ENCODE peak calls at places on chromosomes 1 and 21, in eight cellular contexts. V is T-helper 2 cell, U is amniotic stem cell, N is EL, G is T1000, K is PC-3, Q is M059J, M is H9. F is an unnamed sample.
A peak's percentile ranks its signal among the peaks of the same experiment; 100 is the strongest.

GRCh38 chr21:29181799-29182470 is 51.5 kb downstream of the MAP3K7CL start:
- DNase-seq in M (no peak), K (peak; percentile 75), Q (peak; percentile 95), G (no peak), N (peak; percentile 87), V (no peak), U (peak; percentile 52), F (peak; percentile 37)

GRCh38 chr21:31008355-31008754 is 29.9 kb downstream of the KRTAP19-8 start:
- DNase-seq in G (no peak), V (no peak), U (no peak), N (no peak), K (no peak), M (no peak), Q (peak; percentile 1), F (no peak)

GRCh38 chr1:153651771-153652170 is 6.7 kb upstream of the SNAPIN start:
- DNase-seq in G (no peak), M (no peak), K (no peak), N (no peak), U (no peak), V (no peak), Q (no peak), F (no peak)

GRCh38 chr1:185420588-185421081 is 103.6 kb upstream of the IVNS1ABP start:
- DNase-seq in M (no peak), U (no peak), Q (no peak), K (no peak), N (no peak), V (peak; percentile 88), G (no peak), F (no peak)

GRCh38 chr1:41152622-41153044 is 89.5 kb downstream of the SCMH1 start:
- DNase-seq in G (no peak), V (no peak), U (peak; percentile 27), N (peak; percentile 92), M (no peak), Q (peak; percentile 96), K (peak; percentile 96), F (no peak)

GRCh38 chr1:163673756-163674155 is 352.0 kb downstream of the NUF2 start:
- DNase-seq in V (no peak), K (no peak), U (peak; percentile 50), G (no peak), M (no peak), Q (no peak), N (peak; percentile 10), F (no peak)

GRCh38 chr1:2088434-2088833 is 38.2 kb downstream of the PRKCZ start:
- DNase-seq in M (no peak), N (peak; percentile 90), G (no peak), K (no peak), Q (peak; percentile 60), V (no peak), U (peak; percentile 15), F (no peak)

GRCh38 chr1:201551877-201552731 is 13.2 kb downstream of the NAV1 start:
- DNase-seq in U (peak; percentile 28), M (no peak), K (peak; percentile 50), G (peak; percentile 64), V (no peak), N (peak; percentile 90), Q (peak; percentile 99), F (peak; percentile 65)

GRCh38 chr1:161019767-161020572 is 982 bp downstream of the F11R start:
- DNase-seq in U (no peak), V (no peak), G (no peak), Q (peak; percentile 36), M (no peak), N (no peak), K (peak; percentile 64), F (no peak)

GRCh38 chr1:17496419-17496818 is 43.1 kb upstream of the ARHGEF10L start:
- DNase-seq in K (no peak), M (no peak), N (no peak), U (no peak), Q (no peak), G (no peak), V (no peak), F (no peak)

GRCh38 chr21:41816583-41817165 is 49.8 kb upstream of the RIPK4 start:
- DNase-seq in G (no peak), K (peak; percentile 67), U (no peak), Q (peak; percentile 48), V (peak; percentile 57), N (peak; percentile 53), M (peak; percentile 74), F (peak; percentile 67)

GRCh38 chr1:7517611-7518330 is 253.3 kb upstream of the VAMP3 start:
- DNase-seq in Q (no peak), V (no peak), U (no peak), N (no peak), M (no peak), G (no peak), K (no peak), F (no peak)

GRCh38 chr21:27277122-27277521 is 310.2 kb upstream of the ADAMTS5 start:
- DNase-seq in V (no peak), N (peak; percentile 44), M (no peak), G (no peak), Q (peak; percentile 33), K (no peak), U (no peak), F (no peak)

GRCh38 chr21:24705201-24705600 is 902.1 kb downstream of the MRPL39 start:
- DNase-seq in N (no peak), G (no peak), K (no peak), V (no peak), M (no peak), U (no peak), Q (no peak), F (no peak)

GRCh38 chr1:118074101-118074500 is 110.9 kb downstream of the SPAG17 start:
- DNase-seq in V (no peak), G (no peak), K (no peak), N (no peak), Q (no peak), U (no peak), M (no peak), F (no peak)

GRCh38 chr1:203992440-203992839 is 80.5 kb upstream of the SOX13 start:
- DNase-seq in M (no peak), Q (peak; percentile 38), V (no peak), K (peak; percentile 55), G (no peak), N (no peak), U (no peak), F (no peak)

GRCh38 chr1:220706921-220707559 is 16.9 kb downstream of the C1orf115 start:
- DNase-seq in G (no peak), N (no peak), V (no peak), M (no peak), K (no peak), U (no peak), Q (no peak), F (no peak)

F was measured in testis.